ENCODE peak calls at places on chromosomes 1 and 21, in eight cellular contexts. O, M, P, T, V, L, W and K are unnamed samples.
A peak's percentile ranks its signal among the peaks of the same experiment; 100 is the strongest.

GRCh38 chr1:108856994-108857393 is at the start of gene AKNAD1:
- DNase-seq in M (no peak), P (no peak), V (no peak), L (no peak), T (no peak), W (no peak), O (no peak), K (no peak)

GRCh38 chr1:39561321-39561720 is 15.3 kb downstream of the PABPC4 start:
- DNase-seq in O (no peak), L (no peak), P (no peak), T (no peak), W (no peak), V (no peak), M (no peak), K (no peak)

GRCh38 chr21:43948740-43949498 is 63.2 kb upstream of the TRAPPC10 start:
- DNase-seq in O (no peak), V (no peak), P (no peak), W (no peak), T (no peak), L (no peak), M (no peak), K (no peak)

GRCh38 chr1:242147096-242147976 is 148.4 kb upstream of the MAP1LC3C start:
- DNase-seq in V (no peak), M (no peak), P (no peak), O (no peak), W (no peak), T (no peak), L (no peak), K (no peak)

GRCh38 chr1:43464840-43465693 is 11.3 kb upstream of the HYI start:
- DNase-seq in T (no peak), W (no peak), M (peak; percentile 33), V (no peak), P (peak; percentile 52), O (no peak), L (no peak), K (no peak)

GRCh38 chr1:203557390-203557789 is 63.4 kb downstream of the OPTC start:
- DNase-seq in W (no peak), O (no peak), V (no peak), L (no peak), P (peak; percentile 79), T (peak; percentile 77), M (no peak), K (no peak)

GRCh38 chr1:164380893-164381292 is 178.1 kb upstream of the PBX1 start:
- DNase-seq in O (peak; percentile 54), V (no peak), P (peak; percentile 1), L (no peak), T (no peak), M (no peak), W (no peak), K (no peak)

GRCh38 chr1:14682941-14683340 is 84.5 kb downstream of the KAZN start:
- DNase-seq in T (no peak), V (no peak), P (no peak), L (no peak), W (no peak), M (peak; percentile 33), O (no peak), K (no peak)

GRCh38 chr1:19644761-19645543 is 841 bp downstream of the NBL1 start:
- DNase-seq in P (no peak), V (peak; percentile 42), L (no peak), T (peak; percentile 41), W (no peak), M (peak; percentile 77), O (peak; percentile 69), K (no peak)

GRCh38 chr1:30478799-30479198 is 244.6 kb downstream of the MATN1 start:
- DNase-seq in L (no peak), W (no peak), P (no peak), T (no peak), V (peak; percentile 11), M (no peak), O (no peak), K (no peak)

GRCh38 chr1:226677121-226678020 is 61.7 kb downstream of the ITPKB start:
- DNase-seq in P (peak; percentile 73), M (no peak), W (no peak), V (peak; percentile 57), O (peak; percentile 93), L (peak; percentile 68), T (peak; percentile 79), K (peak; percentile 43)
- TF ChIP-seq CTCF in P (no peak), M (no peak), W (no peak), V (no peak), O (no peak), L (no peak), T (no peak), K (no peak)

DNA sequence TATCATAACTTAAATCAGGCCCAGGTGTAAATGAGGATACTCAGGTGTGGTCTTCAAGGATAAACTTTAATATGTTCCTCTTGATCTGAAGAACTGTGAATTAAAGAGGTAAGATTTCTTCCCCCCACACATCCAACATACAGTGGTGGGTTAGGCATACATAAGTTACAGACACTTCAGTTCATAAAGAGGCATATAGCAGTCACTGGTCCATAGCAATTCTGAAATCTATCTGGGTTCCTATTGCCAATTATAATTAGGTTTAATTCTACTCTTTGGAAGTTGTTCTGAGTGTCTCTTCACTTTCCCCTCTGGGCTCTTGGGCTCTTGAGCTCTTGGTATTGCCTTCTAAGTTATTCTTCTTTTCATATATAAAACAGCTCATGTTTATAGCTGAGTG is 32.5 kb upstream of the TSPAN2 start:
- DNase-seq in P (no peak), M (no peak), O (no peak), T (no peak), W (no peak), L (no peak), V (no peak), K (no peak)
- H3K4me3 ChIP-seq in P (no peak overlapping the region), M (no peak overlapping the region), O (no peak overlapping the region), T (no peak overlapping the region), W (no peak overlapping the region), L (no peak overlapping the region), V (no peak overlapping the region), K (no peak overlapping the region)

GRCh38 chr1:223146745-223147144 is 3.7 kb upstream of the TLR5 start:
- DNase-seq in O (no peak), T (no peak), V (no peak), P (no peak), M (no peak), L (no peak), W (no peak), K (no peak)

GRCh38 chr1:223144914-223145313 is 1.9 kb upstream of the TLR5 start:
- DNase-seq in L (no peak), P (no peak), O (no peak), T (no peak), W (no peak), M (no peak), V (no peak), K (no peak)

GRCh38 chr1:223144431-223144830 is 1.4 kb upstream of the TLR5 start:
- DNase-seq in P (no peak), T (no peak), V (no peak), L (no peak), W (no peak), M (no peak), O (no peak), K (no peak)

GRCh38 chr1:223147409-223147808 is 4.4 kb upstream of the TLR5 start:
- DNase-seq in M (no peak), O (no peak), P (no peak), L (no peak), W (no peak), V (no peak), T (no peak), K (no peak)

GRCh38 chr1:223147858-223148257 is 4.8 kb upstream of the TLR5 start:
- DNase-seq in T (no peak), V (no peak), L (no peak), W (no peak), O (no peak), M (no peak), P (no peak), K (no peak)
- H3K27me3 ChIP-seq in T (no peaks in the 10 kb centered on the region), V (no peaks in the 10 kb centered on the region), L (no peaks in the 10 kb centered on the region), W (no peaks in the 10 kb centered on the region), O (no peaks in the 10 kb centered on the region), M (no peaks in the 10 kb centered on the region), P (no peaks in the 10 kb centered on the region), K (no peaks in the 10 kb centered on the region)

DNA sequence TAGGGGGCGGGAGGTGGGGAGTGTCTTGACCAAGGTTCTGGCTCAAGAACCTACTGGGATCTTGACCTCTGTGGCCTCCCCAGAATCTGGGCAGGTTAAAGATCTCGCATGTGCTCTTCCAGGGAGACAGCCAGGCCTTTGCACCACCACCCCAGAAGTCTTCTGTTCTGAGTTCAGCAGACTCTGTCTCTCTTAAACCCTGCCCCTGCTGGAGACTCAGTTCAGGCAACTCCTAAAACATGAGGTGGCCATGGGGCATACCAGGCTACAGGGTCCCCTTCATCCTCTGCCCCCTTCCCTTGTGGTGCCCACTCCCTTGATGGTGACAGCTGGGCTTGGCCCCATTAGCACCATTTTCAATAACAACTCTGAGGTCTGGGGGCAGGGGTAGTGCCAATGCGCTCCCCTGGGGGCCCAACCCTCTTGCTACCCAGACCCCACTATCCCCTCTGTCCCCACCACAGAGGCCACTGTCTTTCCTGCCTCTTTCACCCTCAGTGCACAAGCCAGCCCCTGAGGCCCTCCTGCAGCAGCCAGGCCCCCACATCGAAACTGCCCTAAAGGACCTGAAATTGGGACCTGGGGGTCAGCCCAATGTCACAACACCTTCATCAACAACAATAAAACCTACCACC is 132.7 kb upstream of the RUNX3 start:
- DNase-seq in M (no peak), O (no peak), T (no peak), W (no peak), V (no peak), P (no peak), L (no peak), K (no peak)
- TF ChIP-seq CTCF in M (no peak), O (no peak), T (no peak), W (no peak), V (no peak), P (no peak), L (no peak), K (no peak)

GRCh38 chr21:15042531-15042930 is 22.3 kb downstream of the NRIP1 start:
- DNase-seq in L (no peak), T (no peak), M (no peak), V (no peak), O (no peak), P (no peak), W (no peak), K (no peak)
- H3K4me3 ChIP-seq in L (no peak overlapping the region), T (no peak overlapping the region), M (no peak overlapping the region), V (no peak overlapping the region), O (no peak overlapping the region), P (no peak overlapping the region), W (no peak overlapping the region), K (no peak overlapping the region)

GRCh38 chr21:44995257-44995941 is 55.6 kb downstream of the SLX9 start:
- DNase-seq in W (peak; percentile 13), L (no peak), T (no peak), M (no peak), P (no peak), V (no peak), O (peak; percentile 55), K (no peak)
- H3K27me3 ChIP-seq in W (no peaks in the 10 kb centered on the region), L (no peaks in the 10 kb centered on the region), T (no peaks in the 10 kb centered on the region), M (no peaks in the 10 kb centered on the region), P (no peaks in the 10 kb centered on the region), V (peaks cover 23% of the 10 kb centered on the region), O (no peaks in the 10 kb centered on the region), K (no peaks in the 10 kb centered on the region)